ENCODE peak calls at places on chromosome 10, in ten cellular contexts. T is breast epithelium; U is transverse colon; A is iPS DF 6.9; V is mesendoderm; X is heart right ventricle; P is CD8-positive, alpha-beta T cell; H is kidney; N is aorta; B is cardiac muscle cell. D is an unnamed sample.

GRCh38 chr10:79229830-79230562 is 117.3 kb upstream of the PPIF start:
- DNase-seq in U (no peak), A (peak; percentile 43), V (peak; percentile 93), H (no peak), N (no peak), X (no peak), T (no peak), P (no peak), B (no peak), D (no peak)

GRCh38 chr10:112115781-112116385 is 67.7 kb downstream of the GPAM start:
- DNase-seq in N (no peak), U (peak; percentile 25), H (no peak), X (no peak), T (no peak), P (no peak), V (peak; percentile 72), A (peak; percentile 58), B (peak; percentile 25), D (peak; percentile 44)

GRCh38 chr10:132331259-132331955 is 586 bp upstream of the LRRC27 start:
- DNase-seq in P (no peak), U (no peak), X (no peak), A (no peak), H (no peak), N (no peak), V (no peak), B (no peak), T (no peak), D (peak; percentile 6)

GRCh38 chr10:116948530-116948870 is 56.5 kb downstream of the SHTN1 start:
- DNase-seq in B (no peak), T (no peak), U (no peak), N (no peak), V (no peak), H (no peak), A (no peak), P (no peak), X (no peak), D (no peak)

GRCh38 chr10:101974091-101974799 is 81.7 kb downstream of the ARMH3 start:
- DNase-seq in U (no peak), B (no peak), T (no peak), V (no peak), H (no peak), N (no peak), X (no peak), A (no peak), P (no peak), D (no peak)

GRCh38 chr10:72086466-72087391 is 1.6 kb downstream of the SPOCK2 start:
- DNase-seq in N (no peak), T (no peak), U (peak; percentile 65), P (peak; percentile 78), V (peak; percentile 60), H (peak; percentile 89), X (peak; percentile 64), A (no peak), B (no peak), D (no peak)

GRCh38 chr10:15784237-15784636 is 64.5 kb upstream of the ITGA8 start:
- DNase-seq in H (no peak), U (no peak), V (no peak), T (no peak), P (no peak), B (no peak), A (no peak), X (no peak), N (no peak), D (no peak)

GRCh38 chr10:86292462-86293322 is 73.9 kb downstream of the GRID1 start:
- DNase-seq in N (no peak), T (peak; percentile 49), P (no peak), A (no peak), V (no peak), U (no peak), H (no peak), B (no peak), X (peak; percentile 25), D (no peak)

GRCh38 chr10:29878492-29878891 is 180.9 kb downstream of the JCAD start:
- DNase-seq in N (no peak), V (no peak), B (no peak), T (no peak), P (no peak), U (no peak), A (no peak), H (no peak), X (no peak), D (no peak)

GRCh38 chr10:22874189-22874854 is 53.5 kb upstream of the ARMC3 start:
- DNase-seq in A (no peak), X (no peak), T (no peak), N (no peak), H (no peak), U (no peak), V (no peak), P (no peak), B (no peak), D (no peak)

GRCh38 chr10:95818663-95819062 is 62.7 kb downstream of the ENTPD1 start:
- DNase-seq in B (peak; percentile 90), N (no peak), X (no peak), T (no peak), P (no peak), H (no peak), A (no peak), V (peak; percentile 48), U (no peak), D (no peak)

GRCh38 chr10:17981766-17982380 is 30.2 kb downstream of the SLC39A12 start:
- DNase-seq in T (no peak), A (no peak), V (peak; percentile 86), B (peak; percentile 71), X (no peak), N (no peak), H (no peak), U (no peak), P (no peak), D (no peak)

GRCh38 chr10:122282253-122282671 is 11.2 kb downstream of the BTBD16 start:
- DNase-seq in P (no peak), X (no peak), B (peak; percentile 24), A (no peak), H (peak; percentile 88), N (no peak), V (no peak), T (no peak), U (no peak), D (no peak)

DNA sequence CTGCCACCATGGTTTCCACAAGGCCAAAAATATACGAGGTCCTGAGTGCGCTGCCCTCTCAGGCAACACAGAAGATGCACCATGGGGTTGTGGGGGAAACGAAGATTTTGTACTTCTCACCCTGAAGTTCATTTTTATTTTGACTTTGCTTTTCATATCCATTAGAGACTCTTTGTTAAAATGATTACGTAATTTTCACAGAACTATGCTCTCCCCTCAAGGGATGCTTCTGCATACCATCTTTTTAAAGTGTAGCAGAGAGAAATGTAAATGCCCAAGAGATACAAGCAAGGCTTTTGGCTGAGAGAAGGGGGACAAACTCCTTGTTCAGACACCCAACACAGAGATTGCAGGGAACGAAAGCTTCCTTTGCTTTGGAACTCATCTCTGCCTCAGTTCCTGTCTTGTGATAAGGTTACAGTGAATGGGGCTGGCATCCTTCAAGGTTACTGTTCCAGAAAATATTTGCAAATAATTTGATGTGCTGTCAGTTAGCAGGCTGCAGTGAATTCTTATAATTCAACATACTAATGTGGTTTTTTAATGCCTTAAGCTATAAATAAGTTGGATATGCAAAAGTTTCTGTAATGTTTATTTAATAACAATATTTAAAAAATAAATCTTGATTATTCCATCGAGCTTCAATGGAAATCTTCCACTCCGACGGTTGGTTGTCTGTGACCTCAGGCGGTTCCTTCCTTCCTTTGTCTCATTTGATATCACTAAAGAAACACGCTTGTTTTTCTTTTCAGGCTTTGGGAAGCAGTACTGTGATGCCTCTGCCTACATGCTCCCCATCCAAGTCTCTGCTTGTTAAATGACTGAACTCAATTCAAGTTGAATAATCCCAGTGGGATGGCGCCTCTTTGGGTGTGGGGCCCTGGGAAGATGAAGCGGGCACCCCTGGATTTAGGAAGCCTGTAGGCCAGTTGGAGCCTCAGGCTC is 209.3 kb upstream of the CTBP2 start:
- DNase-seq in A (no peak), N (no peak), U (no peak), T (no peak), P (no peak), B (no peak), H (no peak), X (no peak), V (no peak), D (no peak)
- H3K4me3 ChIP-seq in A (no peak overlapping the region), N (no peak overlapping the region), U (no peak overlapping the region), T (no peak overlapping the region), P (no peak overlapping the region), B (no peak overlapping the region), H (no peak overlapping the region), X (no peak overlapping the region), V (no peak overlapping the region), D (no peak overlapping the region)

DNA sequence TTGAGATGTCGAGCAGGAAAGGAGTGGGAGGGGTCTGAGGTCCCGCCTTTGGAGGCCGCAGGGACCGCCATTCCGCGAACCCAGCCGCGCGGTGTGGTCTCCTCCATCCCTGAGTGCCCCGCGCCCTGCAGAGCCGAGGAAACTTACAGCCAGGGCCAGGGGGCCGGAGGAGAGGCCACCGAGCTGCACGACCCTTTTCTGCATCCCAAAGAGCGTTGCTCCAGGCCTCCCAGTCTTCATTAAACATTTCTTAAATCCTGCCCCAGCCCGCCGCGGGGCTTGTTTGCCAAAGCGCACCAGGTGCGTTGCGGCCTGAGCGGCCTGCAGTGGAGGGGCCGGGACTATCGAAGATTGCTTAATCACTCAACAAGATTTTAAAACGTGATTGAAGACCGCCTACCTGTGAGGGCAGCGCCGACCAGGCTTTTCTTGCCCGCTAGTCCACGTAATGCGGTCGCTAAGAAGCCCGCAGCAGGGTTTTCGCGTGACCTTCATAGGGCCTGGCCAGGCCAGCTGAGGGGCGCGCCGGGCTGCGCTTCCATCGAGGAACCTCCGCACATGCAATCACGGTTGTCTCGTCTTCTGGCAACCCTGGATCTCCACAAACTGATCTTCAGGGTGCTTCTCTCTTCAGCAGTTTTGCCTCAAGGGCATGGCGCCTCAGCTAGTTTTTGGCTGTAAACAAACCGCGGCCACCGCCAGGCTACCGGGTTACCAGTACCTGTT is 2.0 kb upstream of the CTBP2 start:
- DNase-seq in U (no peak), P (no peak), X (no peak), N (peak; percentile 76), A (no peak), T (peak; percentile 74), B (no peak), H (no peak), V (peak; percentile 70), D (no peak)
- H3K4me1 ChIP-seq in U (peaks cover 12% of the 10 kb centered on the region), P (peaks cover 3% of the 10 kb centered on the region), X (peaks cover 18% of the 10 kb centered on the region), N (no peaks in the 10 kb centered on the region), A (no peaks in the 10 kb centered on the region), T (peaks cover 4% of the 10 kb centered on the region), B (peaks cover 14% of the 10 kb centered on the region), H (no peaks in the 10 kb centered on the region), V (peaks cover 5% of the 10 kb centered on the region), D (no peaks in the 10 kb centered on the region)

DNA sequence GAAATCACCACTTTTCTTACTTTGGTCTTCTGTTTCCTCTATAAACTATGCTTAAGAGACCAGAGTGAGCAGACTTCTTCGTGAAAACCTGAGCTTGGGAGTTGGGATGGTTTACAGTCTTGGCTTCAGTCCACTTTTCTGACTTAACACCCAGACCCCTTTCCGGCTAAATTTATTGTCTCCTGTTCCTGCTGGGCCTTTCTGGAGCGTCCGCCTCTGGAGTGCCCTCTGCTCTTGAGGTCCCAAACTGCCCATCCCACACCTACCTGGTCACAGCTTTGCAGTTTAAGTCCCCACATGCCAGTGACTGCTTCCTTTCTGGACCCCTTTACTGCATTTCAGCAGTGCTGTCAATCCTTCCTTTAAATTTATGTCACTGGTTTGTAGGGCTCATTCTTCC is 80.2 kb downstream of the KAT6B start:
- DNase-seq in B (no peak), U (no peak), N (no peak), H (no peak), P (no peak), A (no peak), V (no peak), X (no peak), T (no peak), D (no peak)
- H3K27ac ChIP-seq in B (no peak overlapping the region), U (no peak overlapping the region), N (no peak overlapping the region), H (no peak overlapping the region), P (no peak overlapping the region), A (no peak overlapping the region), V (no peak overlapping the region), X (no peak overlapping the region), T (no peak overlapping the region), D (no peak overlapping the region)

GRCh38 chr10:103492655-103493261 is 747 bp upstream of the NEURL1 start:
- DNase-seq in H (no peak), B (no peak), U (no peak), A (no peak), T (no peak), V (no peak), P (no peak), N (no peak), X (no peak), D (no peak)
- H3K4me3 ChIP-seq in H (no peak overlapping the region), B (peak overlapping the region; percentile 56), U (no peak overlapping the region), A (no peak overlapping the region), T (no peak overlapping the region), V (no peak overlapping the region), P (peak overlapping the region; percentile 37), N (no peak overlapping the region), X (no peak overlapping the region), D (no peak overlapping the region)